ENCODE peak calls at places on chromosomes 2 and 18, in ten cellular contexts. C, B, D, H, U, E, G, A, J and M are unnamed samples.

GRCh38 chr2:29562319-29562718 is 359.1 kb downstream of the ALK start:
- DNase-seq in U (no peak), E (no peak), B (no peak), H (peak; percentile 33), G (no peak), D (no peak), A (peak; percentile 72), C (no peak), J (no peak), M (no peak)

GRCh38 chr2:13034861-13035260 is 318.1 kb downstream of the TRIB2 start:
- DNase-seq in B (no peak), D (no peak), E (no peak), G (no peak), J (no peak), A (peak; percentile 39), C (no peak), H (no peak), U (no peak), M (no peak)

GRCh38 chr2:20634430-20635095 is 16.3 kb downstream of the HS1BP3 start:
- DNase-seq in A (peak; percentile 62), J (no peak), B (no peak), E (peak; percentile 90), U (no peak), C (no peak), D (no peak), G (peak; percentile 86), H (peak; percentile 72), M (no peak)

GRCh38 chr2:239731998-239732665 is 293.0 kb downstream of the NDUFA10 start:
- DNase-seq in U (no peak), C (no peak), H (no peak), J (no peak), B (no peak), G (peak; percentile 48), E (no peak), A (no peak), D (no peak), M (no peak)

GRCh38 chr2:111966241-111966640 is 67.8 kb downstream of the MERTK start:
- DNase-seq in B (no peak), E (no peak), U (no peak), D (no peak), C (no peak), A (no peak), H (no peak), G (no peak), J (no peak), M (no peak)

GRCh38 chr2:96112501-96113366 is 3.6 kb downstream of the ADRA2B start:
- DNase-seq in E (no peak), B (no peak), J (no peak), C (no peak), U (no peak), H (no peak), G (no peak), A (no peak), D (no peak), M (no peak)

GRCh38 chr2:146227395-146228393 is 1617.1 kb upstream of the ACVR2A start:
- DNase-seq in D (no peak), E (no peak), A (no peak), U (no peak), H (no peak), G (no peak), J (no peak), C (no peak), B (no peak), M (peak; percentile 27)

GRCh38 chr2:9832586-9832985 is 10.7 kb upstream of the TAF1B start:
- DNase-seq in A (peak; percentile 54), D (no peak), E (peak; percentile 92), B (no peak), H (peak; percentile 63), U (no peak), J (no peak), G (no peak), C (no peak), M (no peak)

GRCh38 chr2:28420717-28421116 is 28.1 kb downstream of the FOSL2 start:
- DNase-seq in C (no peak), B (no peak), H (no peak), D (no peak), E (no peak), A (no peak), J (no peak), U (no peak), G (peak; percentile 56), M (no peak)

GRCh38 chr2:28424799-28425492 is 32.3 kb downstream of the FOSL2 start:
- DNase-seq in H (no peak), J (no peak), E (no peak), D (no peak), G (no peak), B (no peak), C (no peak), A (no peak), U (no peak), M (no peak)

GRCh38 chr2:28427741-28428412 is 35.2 kb downstream of the FOSL2 start:
- DNase-seq in U (no peak), D (no peak), B (no peak), A (no peak), E (no peak), G (no peak), H (no peak), J (no peak), C (no peak), M (no peak)

GRCh38 chr2:28422903-28423741 is 30.5 kb downstream of the FOSL2 start:
- DNase-seq in G (peak; percentile 60), C (no peak), H (no peak), J (no peak), B (no peak), D (no peak), U (no peak), E (no peak), A (no peak), M (no peak)

GRCh38 chr2:28423856-28424605 is 31.4 kb downstream of the FOSL2 start:
- DNase-seq in E (peak; percentile 29), B (peak; percentile 53), U (peak; percentile 75), G (peak; percentile 62), C (peak; percentile 45), A (peak; percentile 62), D (no peak), J (peak; percentile 11), H (peak; percentile 44), M (no peak)
- TF ChIP-seq CTCF in E (no peak), B (no peak), U (no peak), G (no peak), C (no peak), A (no peak), D (no peak), J (no peak), H (no peak), M (no peak)

GRCh38 chr18:54608008-54608642 is 17.1 kb downstream of the DYNAP start:
- DNase-seq in H (peak; percentile 1), A (peak; percentile 51), D (no peak), G (no peak), J (no peak), E (peak; percentile 36), C (no peak), B (no peak), U (no peak), M (no peak)
- H3K4me3 ChIP-seq in H (no peak overlapping the region), A (peak overlapping the region; percentile 8), D (peak overlapping the region; percentile 29), G (no peak overlapping the region), J (no peak overlapping the region), E (no peak overlapping the region), C (peak overlapping the region; percentile 22), B (no peak overlapping the region), U (no peak overlapping the region), M (no peak overlapping the region)

GRCh38 chr2:240820014-240820606 is at the start of gene KIF1A:
- DNase-seq in H (no peak), B (no peak), U (no peak), D (no peak), J (no peak), G (no peak), A (no peak), C (peak; percentile 33), E (no peak), M (no peak)

GRCh38 chr2:240817496-240818292 is 2.3 kb downstream of the KIF1A start:
- DNase-seq in J (no peak), D (no peak), A (no peak), E (no peak), B (no peak), C (peak; percentile 14), H (no peak), G (peak; percentile 45), U (no peak), M (no peak)

GRCh38 chr2:240819404-240820013 is 510 bp downstream of the KIF1A start:
- DNase-seq in J (no peak), D (no peak), G (no peak), B (no peak), E (no peak), H (no peak), C (peak; percentile 13), U (no peak), A (no peak), M (no peak)

GRCh38 chr2:240818293-240818542 is 1.8 kb downstream of the KIF1A start:
- DNase-seq in A (no peak), J (no peak), G (no peak), E (no peak), U (no peak), D (no peak), B (no peak), C (peak; percentile 13), H (no peak), M (no peak)

DNA sequence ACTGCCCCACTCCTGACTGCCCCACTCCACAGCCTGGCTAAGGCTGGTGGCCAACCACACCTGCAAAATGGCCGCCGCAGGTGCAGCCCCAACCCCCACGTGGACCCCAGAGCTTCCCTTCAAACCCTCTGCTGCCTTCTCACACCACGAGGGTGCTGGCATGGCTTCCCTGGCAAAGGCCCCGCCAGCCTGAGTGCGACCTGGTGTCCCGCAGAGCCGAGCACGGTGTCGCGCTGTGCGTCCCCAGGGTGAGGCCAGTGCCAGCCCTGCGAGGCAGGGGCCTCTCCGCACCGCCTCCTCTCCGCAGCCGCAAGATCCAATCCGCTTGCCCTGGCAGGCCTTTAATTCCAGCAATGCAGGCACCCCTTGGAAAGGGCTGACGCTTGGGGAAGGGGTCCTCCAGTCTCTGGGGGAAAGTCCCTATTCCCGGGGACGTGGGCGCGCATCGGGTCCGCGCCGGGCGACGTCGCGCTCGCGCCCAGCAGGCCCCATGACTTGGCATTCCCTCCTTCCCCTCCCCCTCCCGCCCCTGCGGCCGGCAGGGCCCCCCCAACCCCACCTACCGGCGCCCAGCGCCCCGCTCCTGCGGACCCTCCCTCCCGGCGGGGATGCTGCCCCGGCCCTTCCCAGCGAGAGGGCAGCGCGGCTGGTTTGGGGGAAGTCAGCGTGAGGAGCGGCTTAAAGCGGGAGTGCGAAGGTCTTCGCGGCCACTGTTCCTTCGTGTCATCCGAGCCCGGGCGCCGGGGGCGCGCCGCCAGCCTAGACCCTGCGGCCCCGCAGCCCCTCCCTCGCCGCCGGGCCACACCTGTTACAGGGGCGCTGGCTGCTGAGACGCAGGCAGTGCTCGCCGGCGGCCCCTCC is 1.2 kb downstream of the KIF1A start:
- DNase-seq in H (no peak), U (no peak), G (no peak), A (no peak), J (no peak), E (no peak), D (no peak), B (no peak), C (peak; percentile 20), M (no peak)
- TF ChIP-seq CTCF in H (no peak), U (no peak), G (no peak), A (no peak), J (no peak), E (no peak), D (no peak), B (no peak), C (no peak), M (no peak)

GRCh38 chr18:58640428-58640805 is 11.5 kb upstream of the ALPK2 start:
- DNase-seq in G (no peak), U (no peak), E (no peak), J (no peak), A (peak; percentile 38), C (no peak), D (no peak), H (no peak), B (no peak), M (no peak)
- H3K4me3 ChIP-seq in G (no peak overlapping the region), U (no peak overlapping the region), E (no peak overlapping the region), J (no peak overlapping the region), A (no peak overlapping the region), C (no peak overlapping the region), D (no peak overlapping the region), H (no peak overlapping the region), B (no peak overlapping the region), M (no peak overlapping the region)